ENCODE peak calls at places on chromosome 1, in six cellular contexts. R, U, H, V, C and X are unnamed samples.

GRCh38 chr1:100277866-100278265 is 11.8 kb downstream of the RTCA start:
- DNase-seq in U (no peak), V (no peak), C (no peak), H (no peak), R (no peak), X (no peak)

GRCh38 chr1:48793863-48794262 is 17.2 kb upstream of the BEND5 start:
- DNase-seq in V (no peak), H (no peak), U (no peak), C (no peak), R (no peak), X (no peak)

GRCh38 chr1:211332839-211333238 is 6.2 kb downstream of the TRAF5 start:
- DNase-seq in H (no peak), R (no peak), V (no peak), C (no peak), U (no peak), X (no peak)

GRCh38 chr1:151947140-151947539 is 37.8 kb upstream of the THEM4 start:
- DNase-seq in U (no peak), H (no peak), V (no peak), R (no peak), C (no peak), X (no peak)

GRCh38 chr1:53114581-53115400 is 27.6 kb downstream of the SLC1A7 start:
- DNase-seq in R (no peak), C (no peak), U (peak), H (no peak), V (no peak), X (no peak)

GRCh38 chr1:85278853-85279314 is 2.5 kb upstream of the BCL10 start:
- DNase-seq in H (no peak), U (no peak), R (peak), V (no peak), C (peak), X (no peak)

GRCh38 chr1:180698580-180698979 is 66.8 kb downstream of the XPR1 start:
- DNase-seq in U (no peak), R (no peak), V (no peak), H (no peak), C (no peak), X (no peak)

GRCh38 chr1:118266436-118266835 is 81.4 kb upstream of the SPAG17 start:
- DNase-seq in H (no peak), C (no peak), V (no peak), R (no peak), U (no peak), X (no peak)

GRCh38 chr1:40802078-40803075 is 18.8 kb downstream of the KCNQ4 start:
- DNase-seq in U (peak), C (no peak), H (peak), V (peak), R (peak), X (no peak)

GRCh38 chr1:210496063-210496462 is 167.4 kb downstream of the HHAT start:
- DNase-seq in H (no peak), R (peak), U (peak), C (no peak), V (peak), X (no peak)